ENCODE peak calls at places on chromosome 3, in eight cellular contexts. Y is WTC11, R is lower lobe of right lung, Q is ELR, D is ACHN, U is NCI-H2081, J is foreskin fibroblast, F is activated T-cell treated with anti-CD3 and anti-CD28 coated beads for 48 hours. P is an unnamed sample.

GRCh38 chr3:133492159-133492860 is 81.2 kb upstream of the CDV3 start:
- DNase-seq in Y (no peak), R (no peak), Q (no peak), D (no peak), U (no peak), J (no peak), F (peak; percentile 24), P (no peak)

GRCh38 chr3:127443581-127444375 is 146.8 kb downstream of the TPRA1 start:
- DNase-seq in Y (no peak), R (peak; percentile 20), Q (no peak), D (no peak), U (no peak), J (no peak), F (no peak), P (no peak)

GRCh38 chr3:151553873-151554272 is 93.0 kb upstream of the IGSF10 start:
- DNase-seq in Y (no peak), R (peak; percentile 64), Q (no peak), D (no peak), U (no peak), J (peak; percentile 30), F (no peak), P (no peak)

GRCh38 chr3:38039899-38040261 is 872 bp downstream of the DLEC1 start:
- DNase-seq in Y (no peak), R (peak; percentile 84), Q (peak; percentile 36), D (no peak), U (no peak), J (peak; percentile 74), F (no peak), P (no peak)

GRCh38 chr3:137792633-137793271 is 28.6 kb downstream of the SOX14 start:
- DNase-seq in Y (peak; percentile 67), R (peak; percentile 46), Q (peak; percentile 64), D (peak; percentile 11), U (no peak), J (peak; percentile 12), F (no peak), P (peak; percentile 67)

GRCh38 chr3:126102011-126102410 is 18.1 kb upstream of the SLC41A3 start:
- DNase-seq in Y (no peak), R (no peak), Q (no peak), D (no peak), U (no peak), J (no peak), F (no peak), P (no peak)

GRCh38 chr3:51673181-51673801 is 2.2 kb downstream of the TEX264 start:
- DNase-seq in Y (no peak), R (no peak), Q (no peak), D (no peak), U (no peak), J (no peak), F (no peak), P (no peak)

GRCh38 chr3:55161256-55161655 is 233.4 kb upstream of the LRTM1 start:
- DNase-seq in Y (no peak), R (no peak), Q (peak; percentile 33), D (no peak), U (no peak), J (peak; percentile 39), F (no peak), P (no peak)

GRCh38 chr3:137222736-137223135 is 265.0 kb downstream of the IL20RB start:
- DNase-seq in Y (no peak), R (no peak), Q (no peak), D (no peak), U (no peak), J (no peak), F (no peak), P (no peak)

GRCh38 chr3:45659661-45660566 is 29.3 kb upstream of the SACM1L start:
- DNase-seq in Y (peak; percentile 85), R (peak; percentile 76), Q (peak; percentile 85), D (peak; percentile 63), U (peak; percentile 53), J (peak; percentile 86), F (no peak), P (peak; percentile 62)

GRCh38 chr3:4729061-4729973 is 236.2 kb downstream of the ITPR1 start:
- DNase-seq in Y (no peak), R (no peak), Q (no peak), D (no peak), U (no peak), J (no peak), F (no peak), P (no peak)